ENCODE peak calls at places on chromosomes 2 and 18, in ten cellular contexts. T is lower lobe of right lung, D is fibroblast of lung, R is left lung, J is DND-41, I is neuronal stem cell, Z is kidney epithelial cell, M is HCT116, U is WERI-Rb-1, S is tibial artery. X is an unnamed sample.

GRCh38 chr2:30252723-30253688 is 21.7 kb downstream of the LBH start:
- DNase-seq in T (no peak), D (peak; percentile 90), R (peak; percentile 69), J (no peak), I (no peak), Z (no peak), M (no peak), U (peak; percentile 39), S (peak; percentile 61), X (peak; percentile 92)

GRCh38 chr2:233227579-233227978 is 23.9 kb upstream of the ATG16L1 start:
- DNase-seq in T (no peak), D (no peak), R (no peak), J (no peak), I (no peak), Z (no peak), M (no peak), U (no peak), S (no peak), X (no peak)

GRCh38 chr18:30712383-30712782 is 330.2 kb downstream of the DSC3 start:
- DNase-seq in T (no peak), D (no peak), R (no peak), J (no peak), I (no peak), Z (no peak), M (no peak), U (no peak), S (no peak), X (no peak)

GRCh38 chr2:18432999-18433398 is 127.5 kb downstream of the RDH14 start:
- DNase-seq in T (no peak), D (no peak), R (peak; percentile 39), J (no peak), I (peak; percentile 29), Z (no peak), M (no peak), U (no peak), S (no peak), X (no peak)

GRCh38 chr2:159124441-159124911 is 156.0 kb downstream of the TANC1 start:
- DNase-seq in T (no peak), D (peak; percentile 88), R (peak; percentile 63), J (peak; percentile 66), I (no peak), Z (peak; percentile 88), M (peak; percentile 75), U (no peak), S (peak; percentile 38), X (peak; percentile 32)

GRCh38 chr2:30272761-30273573 is 41.6 kb downstream of the LBH start:
- DNase-seq in T (no peak), D (peak; percentile 43), R (no peak), J (no peak), I (no peak), Z (no peak), M (no peak), U (no peak), S (no peak), X (peak; percentile 94)

GRCh38 chr2:184157141-184157540 is 441.2 kb upstream of the ZNF804A start:
- DNase-seq in T (no peak), D (no peak), R (no peak), J (no peak), I (no peak), Z (no peak), M (no peak), U (no peak), S (no peak), X (no peak)

GRCh38 chr2:222303828-222304736 is 5.3 kb upstream of the PAX3 start:
- DNase-seq in T (no peak), D (no peak), R (no peak), J (no peak), I (no peak), Z (no peak), M (no peak), U (no peak), S (no peak), X (no peak)

GRCh38 chr18:48031011-48031480 is 100.6 kb upstream of the SMAD2 start:
- DNase-seq in T (peak; percentile 45), D (peak; percentile 63), R (peak; percentile 47), J (peak; percentile 29), I (peak; percentile 54), Z (no peak), M (peak; percentile 51), U (peak; percentile 91), S (peak; percentile 30), X (peak; percentile 31)

GRCh38 chr2:216490061-216490460 is 8.6 kb upstream of the RPL37A start:
- DNase-seq in T (no peak), D (peak; percentile 59), R (no peak), J (no peak), I (no peak), Z (peak; percentile 18), M (no peak), U (no peak), S (no peak), X (no peak)

GRCh38 chr2:156466739-156467405 is 30.7 kb downstream of the GPD2 start:
- DNase-seq in T (no peak), D (peak; percentile 83), R (peak; percentile 48), J (no peak), I (no peak), Z (no peak), M (no peak), U (no peak), S (peak; percentile 30), X (no peak)

GRCh38 chr2:9196637-9197036 is 10.0 kb upstream of the ASAP2 start:
- DNase-seq in T (no peak), D (no peak), R (no peak), J (no peak), I (no peak), Z (no peak), M (no peak), U (no peak), S (no peak), X (no peak)

GRCh38 chr2:195308163-195308562 is 348.9 kb upstream of the SLC39A10 start:
- DNase-seq in T (no peak), D (no peak), R (no peak), J (no peak), I (no peak), Z (no peak), M (no peak), U (no peak), S (no peak), X (no peak)

GRCh38 chr2:96856776-96857673 is 791 bp downstream of the ANKRD39 start:
- DNase-seq in T (no peak), D (peak; percentile 25), R (no peak), J (peak; percentile 65), I (no peak), Z (no peak), M (no peak), U (no peak), S (no peak), X (no peak)

GRCh38 chr2:126658910-126659613 is 3.1 kb downstream of the GYPC start:
- DNase-seq in T (peak; percentile 81), D (peak; percentile 90), R (peak; percentile 83), J (no peak), I (no peak), Z (no peak), M (no peak), U (no peak), S (peak; percentile 81), X (no peak)

GRCh38 chr2:101330253-101330921 is 21.9 kb upstream of the RNF149 start:
- DNase-seq in T (peak; percentile 68), D (no peak), R (peak; percentile 62), J (peak; percentile 59), I (no peak), Z (no peak), M (no peak), U (no peak), S (no peak), X (peak; percentile 47)

GRCh38 chr2:72806280-72806955 is 19.4 kb downstream of the EXOC6B start:
- DNase-seq in T (no peak), D (no peak), R (no peak), J (no peak), I (no peak), Z (no peak), M (no peak), U (no peak), S (no peak), X (no peak)

GRCh38 chr2:75491129-75491753 is 69.5 kb downstream of the EVA1A start:
- DNase-seq in T (no peak), D (peak; percentile 15), R (no peak), J (no peak), I (no peak), Z (no peak), M (no peak), U (no peak), S (no peak), X (no peak)

GRCh38 chr18:9109523-9109922 is 7.0 kb downstream of the NDUFV2 start:
- DNase-seq in T (no peak), D (peak; percentile 36), R (no peak), J (no peak), I (no peak), Z (no peak), M (no peak), U (no peak), S (no peak), X (no peak)
- H3K4me3 ChIP-seq in T (no peak overlapping the region), D (no peak overlapping the region), R (no peak overlapping the region), J (no peak overlapping the region), I (no peak overlapping the region), Z (no peak overlapping the region), M (no peak overlapping the region), U (no peak overlapping the region), S (no peak overlapping the region), X (no peak overlapping the region)

GRCh38 chr18:70273021-70273420 is 15.8 kb upstream of the SOCS6 start:
- DNase-seq in T (no peak), D (no peak), R (no peak), J (no peak), I (no peak), Z (no peak), M (no peak), U (no peak), S (no peak), X (no peak)
- H3K36me3 ChIP-seq in T (no peaks in the 10 kb centered on the region), D (no peaks in the 10 kb centered on the region), R (no peaks in the 10 kb centered on the region), J (no peaks in the 10 kb centered on the region), I (no peaks in the 10 kb centered on the region), Z (no peaks in the 10 kb centered on the region), M (no peaks in the 10 kb centered on the region), U (no peaks in the 10 kb centered on the region), S (no peaks in the 10 kb centered on the region), X (no peaks in the 10 kb centered on the region)

DNA sequence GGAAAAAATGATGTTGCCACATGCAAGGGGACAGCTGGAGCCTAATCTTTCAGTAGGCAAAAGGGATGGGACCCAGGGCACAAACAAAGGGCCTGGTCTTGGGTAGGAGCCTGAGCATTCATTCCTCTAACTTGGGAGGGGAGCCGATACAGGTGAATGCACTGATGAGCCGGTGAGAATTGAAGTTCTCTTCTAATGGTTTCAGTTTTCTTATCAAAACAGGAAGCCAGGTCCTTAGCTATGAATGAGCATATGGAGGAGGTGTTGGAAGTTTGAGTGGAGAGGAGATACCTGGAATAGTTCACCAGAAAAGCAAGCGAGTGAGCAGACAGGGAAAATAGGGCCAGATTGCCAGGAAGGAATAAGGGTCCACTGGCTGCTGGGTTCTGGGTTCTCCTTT is 10.1 kb downstream of the DPP4 start:
- DNase-seq in T (no peak), D (no peak), R (no peak), J (no peak), I (no peak), Z (no peak), M (no peak), U (no peak), S (no peak), X (no peak)
- H3K4me3 ChIP-seq in T (no peak overlapping the region), D (no peak overlapping the region), R (no peak overlapping the region), J (no peak overlapping the region), I (no peak overlapping the region), Z (no peak overlapping the region), M (no peak overlapping the region), U (no peak overlapping the region), S (no peak overlapping the region), X (no peak overlapping the region)

DNA sequence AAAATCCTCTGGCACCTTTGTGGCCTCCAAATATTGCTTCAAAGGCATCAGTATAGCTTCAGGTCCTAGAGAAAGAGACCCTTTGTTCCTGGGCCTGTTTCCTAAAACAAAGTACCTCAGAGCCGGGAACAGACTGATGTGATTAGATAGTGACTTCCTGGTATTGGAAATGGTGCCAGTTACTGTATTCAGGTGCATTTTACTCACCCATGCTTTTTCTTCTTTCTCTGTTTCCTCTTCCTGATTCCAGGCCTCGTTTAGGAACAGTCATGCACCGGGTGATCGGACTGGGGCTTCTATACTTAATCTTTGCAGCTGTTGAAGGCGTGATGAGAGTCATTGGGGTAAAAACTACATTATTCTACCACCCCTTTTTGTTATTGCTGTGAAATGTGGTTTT is 34.3 kb downstream of the TMEM87B start:
- DNase-seq in T (no peak), D (no peak), R (no peak), J (no peak), I (no peak), Z (no peak), M (no peak), U (no peak), S (no peak), X (no peak)
- H3K36me3 ChIP-seq in T (peaks cover 74% of the 10 kb centered on the region), D (peaks cover 13% of the 10 kb centered on the region), R (peaks cover 70% of the 10 kb centered on the region), J (peaks cover 60% of the 10 kb centered on the region), I (peaks cover 5% of the 10 kb centered on the region), Z (peaks cover 2% of the 10 kb centered on the region), M (peaks cover 9% of the 10 kb centered on the region), U (peaks cover 2% of the 10 kb centered on the region), S (peaks cover 58% of the 10 kb centered on the region), X (peaks cover 25% of the 10 kb centered on the region)

X was measured in SJCRH30.